ENCODE peak calls at places on chromosomes 16 and 17, in four cellular contexts. A, V, N and W are unnamed samples.

GRCh38 chr16:3761375-3762079 is 44.2 kb upstream of the TRAP1 start:
- DNase-seq in A (no peak), V (no peak), N (no peak), W (no peak)

GRCh38 chr16:47943235-47943634 is 212.6 kb downstream of the ABCC12 start:
- DNase-seq in A (no peak), V (no peak), N (no peak), W (no peak)

GRCh38 chr16:67547423-67548264 is 14.7 kb upstream of the CTCF start:
- DNase-seq in A (peak; percentile 60), V (no peak), N (no peak), W (no peak)

GRCh38 chr17:83083368-83084201 is 4.2 kb downstream of the METRNL start:
- DNase-seq in A (no peak), V (peak; percentile 86), N (peak; percentile 86), W (peak; percentile 93)

GRCh38 chr17:17786998-17787397 is 49.8 kb downstream of the SREBF1 start:
- DNase-seq in A (no peak), V (no peak), N (no peak), W (no peak)

GRCh38 chr17:74219576-74220133 is 6.3 kb downstream of the TTYH2 start:
- DNase-seq in A (no peak), V (no peak), N (no peak), W (no peak)

GRCh38 chr17:32314636-32315035 is 27.3 kb downstream of the C17orf75 start:
- DNase-seq in A (no peak), V (no peak), N (no peak), W (no peak)

GRCh38 chr16:57721356-57721755 is 14.2 kb upstream of the KATNB1 start:
- DNase-seq in A (no peak), V (no peak), N (no peak), W (no peak)

GRCh38 chr17:77708049-77708448 is 250.5 kb upstream of the TNRC6C start:
- DNase-seq in A (no peak), V (no peak), N (no peak), W (no peak)

DNA sequence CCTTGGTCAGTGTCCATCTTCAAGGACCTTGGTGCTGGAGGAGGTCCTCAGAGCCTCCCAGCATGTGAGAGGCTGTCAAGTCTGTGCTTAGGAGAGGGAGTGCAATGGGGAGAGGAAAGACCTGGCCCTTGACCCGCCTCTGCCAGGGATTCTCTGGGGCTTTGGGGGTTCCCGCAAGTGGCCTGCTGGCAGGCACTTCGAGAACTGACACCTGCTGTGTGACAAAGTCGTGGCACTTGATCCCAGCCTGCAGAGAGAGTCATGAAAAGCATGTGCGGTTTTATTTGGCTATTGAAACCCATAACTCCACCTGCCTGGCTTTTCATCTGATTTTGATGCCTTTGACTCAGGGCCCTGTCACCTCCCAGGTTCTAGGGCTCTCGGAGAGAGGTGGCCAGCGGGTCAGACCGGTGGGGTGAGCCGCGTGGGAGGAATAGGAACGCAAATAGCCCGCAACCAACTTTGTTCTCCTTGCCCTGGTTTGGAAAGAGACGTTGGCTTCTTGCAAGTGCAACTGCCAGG is 42.8 kb upstream of the GSE1 start:
- DNase-seq in A (no peak), V (no peak), N (peak; percentile 87), W (no peak)
- H3K27ac ChIP-seq in A (peak overlapping the region; percentile 96), V (peak overlapping the region; percentile 19), N (peak overlapping the region; percentile 52), W (peak overlapping the region; percentile 38)

GRCh38 chr16:56697456-56698155 is 15.3 kb downstream of the MT1X start:
- DNase-seq in A (no peak), V (no peak), N (no peak), W (no peak)

GRCh38 chr16:56690420-56691122 is 8.3 kb downstream of the MT1X start:
- DNase-seq in A (no peak), V (no peak), N (no peak), W (no peak)

GRCh38 chr16:56691885-56692284 is 9.6 kb downstream of the MT1X start:
- DNase-seq in A (peak; percentile 46), V (peak; percentile 61), N (peak; percentile 91), W (no peak)

GRCh38 chr16:56700195-56700594 is 17.9 kb downstream of the MT1X start:
- DNase-seq in A (no peak), V (no peak), N (no peak), W (no peak)

GRCh38 chr16:56695246-56695645 is 13.0 kb downstream of the MT1X start:
- DNase-seq in A (no peak), V (no peak), N (no peak), W (no peak)
- TF ChIP-seq CTCF in A (no peak), V (no peak), N (no peak), W (no peak)

GRCh38 chr16:74111583-74111982 is 185.0 kb upstream of the PSMD7 start:
- DNase-seq in A (no peak), V (no peak), N (no peak), W (no peak)

DNA sequence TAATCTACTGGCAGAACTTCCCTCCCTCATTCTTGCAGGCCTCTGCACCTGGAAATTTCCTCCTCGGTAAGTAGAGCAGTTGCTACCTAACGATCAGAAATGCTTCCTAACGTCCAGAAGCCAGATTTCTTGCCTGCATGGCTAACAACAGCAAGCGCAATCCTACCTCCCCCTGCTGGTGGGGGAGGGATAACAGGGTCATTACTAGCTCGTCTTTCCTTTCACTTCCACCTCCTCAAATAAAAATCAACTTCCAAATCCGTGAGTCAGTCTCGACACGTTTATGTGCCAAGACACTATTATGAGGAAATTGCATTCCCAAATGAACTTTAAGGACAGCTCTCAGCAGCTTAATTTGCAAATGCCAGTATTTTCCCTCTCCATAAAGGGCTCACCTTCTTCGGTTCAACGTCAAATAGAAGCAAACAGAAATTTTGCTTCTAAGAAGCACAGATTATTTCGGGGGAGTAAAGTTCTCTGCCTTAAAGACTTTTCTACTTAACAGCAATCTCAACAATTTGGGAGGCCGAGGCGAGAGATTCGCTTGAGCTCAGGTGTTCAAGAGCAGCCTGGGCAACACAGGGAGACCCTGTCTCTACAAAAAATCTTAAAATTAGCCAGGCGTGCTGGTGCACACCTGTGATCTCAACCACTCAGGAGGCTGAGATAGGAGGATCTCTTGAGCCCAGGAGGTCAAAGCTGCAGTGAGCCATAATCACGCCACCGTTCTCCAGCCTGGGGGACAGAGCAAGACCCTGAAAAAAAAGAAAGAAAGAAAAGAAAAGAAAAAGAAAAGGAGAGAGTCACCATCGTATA is 188.6 kb upstream of the PSMD7 start:
- DNase-seq in A (peak; percentile 63), V (peak; percentile 60), N (peak; percentile 56), W (peak; percentile 11)
- H3K4me3 ChIP-seq in A (no peak overlapping the region), V (no peak overlapping the region), N (peak overlapping the region; percentile 42), W (no peak overlapping the region)

DNA sequence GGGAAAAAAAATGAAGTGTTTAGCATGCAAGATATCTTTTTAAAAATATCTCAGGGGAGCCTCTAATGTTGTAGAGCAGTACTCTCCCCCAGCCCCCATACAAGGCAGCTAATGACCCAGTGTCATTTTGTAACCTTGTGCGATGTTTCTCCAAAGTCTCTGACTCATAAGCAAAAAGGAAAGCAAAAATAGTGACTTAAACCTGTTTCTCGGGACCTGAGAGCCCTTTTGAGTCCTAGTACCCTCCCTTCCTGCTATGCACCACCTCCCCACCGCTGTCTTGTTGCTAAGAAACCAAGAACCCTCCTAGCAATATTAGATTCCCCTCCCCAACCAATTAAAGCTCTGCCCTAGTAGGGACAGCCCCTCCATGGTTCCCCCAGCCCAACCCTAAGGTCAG is 2.8 kb downstream of the MYCBPAP start:
- DNase-seq in A (no peak), V (no peak), N (peak; percentile 59), W (no peak)
- H3K27ac ChIP-seq in A (no peak overlapping the region), V (peak overlapping the region; percentile 33), N (no peak overlapping the region), W (no peak overlapping the region)